ENCODE peak calls at places on chromosomes 16 and 17, in six cellular contexts. P, D, I, B, E and N are unnamed samples. For H3K36me3, the result is how much of the 10 kb centered on the place peaks cover.

GRCh38 chr17:3557768-3558583 is at the start of gene TRPV3:
- DNase-seq in P (no peak), D (peak), I (no peak), B (no peak), E (peak), N (no peak)

GRCh38 chr16:85574672-85575475 is 38.2 kb upstream of the GSE1 start:
- DNase-seq in P (no peak), D (no peak), I (no peak), B (no peak), E (no peak), N (no peak)

GRCh38 chr16:15765880-15766279 is 90.9 kb downstream of the MYH11 start:
- DNase-seq in P (no peak), D (peak), I (peak), B (peak), E (peak), N (no peak)

GRCh38 chr17:9002610-9003354 is 18.5 kb upstream of the NTN1 start:
- DNase-seq in P (no peak), D (no peak), I (no peak), B (peak), E (no peak), N (no peak)

GRCh38 chr17:81385320-81386111 is 9.7 kb upstream of the BAHCC1 start:
- DNase-seq in P (no peak), D (no peak), I (no peak), B (no peak), E (no peak), N (no peak)

GRCh38 chr17:66715745-66716156 is 119.2 kb upstream of the CACNG5 start:
- DNase-seq in P (peak), D (peak), I (no peak), B (peak), E (peak), N (no peak)

GRCh38 chr17:30344283-30345088 is 10.6 kb upstream of the TMIGD1 start:
- DNase-seq in P (no peak), D (no peak), I (no peak), B (no peak), E (peak), N (no peak)

GRCh38 chr16:57536306-57537193 is at the start of gene CCDC102A:
- DNase-seq in P (no peak), D (no peak), I (no peak), B (peak), E (peak), N (peak)

GRCh38 chr16:78200623-78201096 is 101.2 kb downstream of the WWOX start:
- DNase-seq in P (no peak), D (no peak), I (no peak), B (no peak), E (no peak), N (no peak)

GRCh38 chr17:64418506-64419339 is 28.1 kb upstream of the PECAM1 start:
- DNase-seq in P (no peak), D (peak), I (no peak), B (peak), E (peak), N (no peak)

GRCh38 chr17:74512041-74512440 is 19.2 kb downstream of the CD300LB start:
- DNase-seq in P (no peak), D (no peak), I (no peak), B (no peak), E (no peak), N (no peak)

GRCh38 chr16:77250395-77250794 is 51.2 kb downstream of the SYCE1L start:
- DNase-seq in P (no peak), D (no peak), I (no peak), B (no peak), E (no peak), N (no peak)

GRCh38 chr17:65294184-65294719 is 157.1 kb downstream of the RGS9 start:
- DNase-seq in P (no peak), D (peak), I (peak), B (peak), E (peak), N (peak)

GRCh38 chr16:68265078-68265925 is 976 bp downstream of the SLC7A6 start:
- DNase-seq in P (no peak), D (peak), I (no peak), B (peak), E (peak), N (peak)

GRCh38 chr17:57916925-57917858 is 38.0 kb downstream of the CUEDC1 start:
- DNase-seq in P (no peak), D (peak), I (no peak), B (no peak), E (no peak), N (no peak)

GRCh38 chr17:19867654-19868395 is at the start of gene ULK2:
- DNase-seq in P (no peak), D (peak), I (no peak), B (peak), E (no peak), N (peak)

GRCh38 chr16:1559446-1559975 is 26.0 kb downstream of the TMEM204 start:
- DNase-seq in P (no peak), D (no peak), I (no peak), B (no peak), E (no peak), N (no peak)

GRCh38 chr17:31319253-31319661 is 2.2 kb downstream of the EVI2A start:
- DNase-seq in P (no peak), D (no peak), I (no peak), B (no peak), E (no peak), N (no peak)

GRCh38 chr17:9532715-9533114 is 42.9 kb downstream of the STX8 start:
- DNase-seq in P (no peak), D (no peak), I (no peak), B (no peak), E (no peak), N (no peak)

GRCh38 chr17:50692448-50693040 is 15.2 kb downstream of the ANKRD40 start:
- DNase-seq in P (no peak), D (no peak), I (no peak), B (no peak), E (no peak), N (no peak)

GRCh38 chr17:2178798-2179505 is 124.0 kb downstream of the HIC1 start:
- DNase-seq in P (no peak), D (no peak), I (no peak), B (no peak), E (no peak), N (no peak)

GRCh38 chr17:68257924-68258323 is 10.1 kb downstream of the AMZ2 start:
- DNase-seq in P (no peak), D (no peak), I (no peak), B (no peak), E (no peak), N (no peak)

GRCh38 chr17:77942111-77942988 is 16.2 kb upstream of the TNRC6C start:
- DNase-seq in P (no peak), D (no peak), I (no peak), B (no peak), E (no peak), N (peak)

GRCh38 chr16:66918355-66918754 is 330 bp downstream of the CDH16 start:
- DNase-seq in P (no peak), D (no peak), I (no peak), B (no peak), E (no peak), N (no peak)

GRCh38 chr17:68199837-68200688 is 47.8 kb upstream of the AMZ2 start:
- DNase-seq in P (no peak), D (no peak), I (no peak), B (peak), E (no peak), N (no peak)

GRCh38 chr16:84391151-84391873 is 23.0 kb downstream of the ATP2C2 start:
- DNase-seq in P (no peak), D (no peak), I (no peak), B (no peak), E (no peak), N (peak)

DNA sequence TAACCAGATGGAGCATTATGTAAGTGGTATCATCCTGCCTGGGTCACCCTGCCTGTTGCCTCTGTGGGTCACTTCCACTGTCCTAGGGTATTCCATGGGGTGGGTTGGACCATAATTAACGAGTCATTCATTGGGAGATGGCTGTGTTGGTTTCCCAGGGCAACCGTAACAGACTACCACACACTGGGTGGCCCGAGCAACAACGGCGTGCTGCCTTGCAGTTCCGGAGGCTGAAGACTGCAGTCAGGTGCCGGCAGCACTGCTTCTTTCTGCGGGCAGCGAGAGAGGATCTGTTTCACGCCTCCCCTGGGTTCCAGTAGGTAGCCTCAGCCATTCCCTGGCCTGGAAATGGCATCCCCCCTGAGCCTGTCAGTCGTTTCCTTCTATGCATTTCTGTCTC is 28.9 kb upstream of the CMIP start:
- DNase-seq in P (no peak), D (no peak), I (no peak), B (peak), E (no peak), N (no peak)
- TF ChIP-seq POLR2AphosphoS5 in P (no peak), D (no peak), I (no peak), B (no peak), E (no peak), N (no peak)

DNA sequence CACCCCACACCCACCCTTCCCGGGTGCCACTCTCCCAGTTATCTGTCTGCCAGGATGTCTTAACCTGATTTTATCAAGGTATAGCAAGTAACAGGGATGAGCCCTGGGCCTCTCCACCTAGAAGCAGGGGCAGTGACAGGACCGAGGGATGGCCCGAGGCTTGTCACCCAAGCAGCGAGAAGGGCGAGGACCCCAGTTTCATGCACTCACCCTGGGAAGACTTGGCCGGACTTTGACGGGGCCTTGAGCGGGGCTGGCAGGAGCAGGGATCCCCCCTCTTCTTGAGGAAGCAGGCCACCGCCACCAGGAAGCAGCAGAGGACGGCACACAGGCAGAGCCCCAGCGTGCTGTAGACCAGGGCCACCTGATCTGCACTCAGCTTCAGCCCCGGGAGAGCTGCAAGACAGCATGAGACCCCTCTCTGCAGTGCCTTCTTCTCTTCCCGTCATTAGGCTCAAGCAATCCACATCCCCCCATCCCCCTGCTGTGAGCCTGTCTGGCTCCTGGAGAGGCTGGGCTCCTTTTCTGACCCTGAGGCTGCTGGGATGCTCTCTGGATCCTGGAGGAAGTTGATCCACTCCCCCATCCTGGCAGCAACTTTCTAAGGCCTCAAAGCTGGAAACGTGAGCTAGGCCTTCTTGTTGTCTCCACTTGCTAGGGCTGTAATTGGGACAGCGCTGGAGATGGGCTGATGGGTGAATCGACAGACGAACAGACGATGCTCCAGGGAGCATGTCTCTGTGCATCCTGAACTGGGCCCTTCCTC is 31.6 kb downstream of the TNFRSF13B start:
- DNase-seq in P (no peak), D (no peak), I (no peak), B (peak), E (no peak), N (peak)
- H3K36me3 ChIP-seq in P (under half), D (under half), I (under half), B (under half), E (under half), N (under half)

GRCh38 chr17:32483451-32484019 is 3.3 kb upstream of the CDK5R1 start:
- DNase-seq in P (peak), D (no peak), I (peak), B (peak), E (peak), N (peak)
- TF ChIP-seq POLR2AphosphoS5 in P (peak), D (no peak), I (peak), B (peak), E (peak), N (peak)

DNA sequence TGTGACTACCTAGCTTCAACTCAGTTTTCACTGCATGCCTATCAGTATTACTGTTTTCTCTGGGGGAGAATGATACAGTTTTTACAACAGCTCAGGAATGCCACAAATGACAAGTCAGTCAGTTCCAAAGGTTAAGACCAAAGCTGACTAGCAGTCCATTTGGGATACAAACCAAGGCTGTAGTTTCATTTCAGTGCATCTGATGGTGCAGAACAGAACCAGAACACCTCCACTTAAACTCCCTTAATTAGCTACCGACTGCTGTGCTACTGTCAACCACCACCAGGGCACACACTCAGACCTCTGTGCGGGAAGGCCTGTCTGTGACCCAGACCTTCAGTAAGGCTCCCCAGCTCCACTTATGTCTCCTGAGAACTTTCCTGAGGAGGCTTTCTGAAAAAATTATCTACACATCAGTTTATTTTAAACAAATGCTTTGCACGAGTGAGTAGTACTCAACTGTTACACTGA is 20.4 kb downstream of the NFE2L1 start:
- DNase-seq in P (no peak), D (no peak), I (no peak), B (peak), E (peak), N (no peak)
- H3K36me3 ChIP-seq in P (half or more), D (under half), I (under half), B (under half), E (half or more), N (under half)

GRCh38 chr17:36553459-36553858 is 8.7 kb downstream of the GGNBP2 start:
- DNase-seq in P (no peak), D (no peak), I (no peak), B (no peak), E (no peak), N (no peak)
- TF ChIP-seq POLR2AphosphoS5 in P (no peak), D (no peak), I (no peak), B (no peak), E (no peak), N (no peak)

DNA sequence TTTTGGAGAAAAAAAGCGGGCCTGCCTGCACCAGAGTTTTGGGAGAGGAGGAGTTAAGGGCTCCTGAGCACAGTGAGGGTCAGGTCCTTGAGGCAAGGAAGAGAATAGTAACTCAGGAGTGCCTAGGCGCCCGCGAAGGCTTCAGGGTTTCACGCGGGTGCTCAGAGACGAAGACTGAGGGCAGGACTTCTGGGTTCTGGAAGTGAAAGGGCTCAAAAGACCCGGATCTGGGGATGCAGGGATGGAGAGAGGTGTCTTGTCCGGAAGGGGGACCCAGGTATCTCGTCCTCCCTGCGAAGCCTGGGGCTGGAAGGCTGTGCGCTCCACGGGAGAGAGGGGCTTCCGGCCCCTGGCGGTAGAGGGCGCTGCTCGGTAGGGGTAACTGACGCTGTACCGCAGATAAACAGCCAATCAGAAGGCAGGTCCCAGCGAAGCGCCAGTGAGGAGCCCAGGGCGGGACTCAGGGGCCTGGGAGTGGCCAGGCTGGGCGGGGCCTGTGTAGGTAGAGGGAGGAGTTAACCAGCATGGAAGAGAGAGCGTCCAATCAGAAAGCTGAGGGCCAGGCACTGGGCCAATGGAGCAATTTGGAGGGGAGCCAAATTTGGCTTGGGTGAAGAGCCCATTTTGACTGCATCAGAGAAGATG is 729 bp downstream of the TGFB1I1 start:
- DNase-seq in P (no peak), D (peak), I (peak), B (peak), E (peak), N (peak)
- H3K36me3 ChIP-seq in P (under half), D (under half), I (under half), B (under half), E (under half), N (under half)